ENCODE peak calls at places on chromosomes 11 and 22, in five cellular contexts. Q is spleen, P is prostate gland, J is brain microvascular endothelial cell, H is upper lobe of right lung. L is an unnamed sample.

GRCh38 chr11:27216268-27217149 is 146.5 kb downstream of the CCDC34 start:
- DNase-seq in P (no peak), J (no peak), Q (peak), H (peak), L (no peak)

GRCh38 chr11:34655335-34656008 is 34.6 kb downstream of the EHF start:
- DNase-seq in P (no peak), H (no peak), Q (no peak), J (peak), L (no peak)

GRCh38 chr11:66327171-66328035 is 8.8 kb downstream of the RIN1 start:
- DNase-seq in P (no peak), J (peak), Q (no peak), H (no peak), L (no peak)

GRCh38 chr11:34417203-34417602 is 21.5 kb upstream of the CAT start:
- DNase-seq in P (no peak), H (no peak), J (no peak), Q (no peak), L (no peak)

GRCh38 chr22:33324228-33324627 is 266.0 kb upstream of the SYN3 start:
- DNase-seq in J (no peak), H (no peak), P (no peak), Q (no peak), L (no peak)

GRCh38 chr11:128886401-128887119 is 4.6 kb upstream of the KCNJ5 start:
- DNase-seq in H (no peak), J (no peak), Q (no peak), P (no peak), L (no peak)

GRCh38 chr22:19669570-19669969 is 44.7 kb upstream of the SEPTIN5 start:
- DNase-seq in P (no peak), H (no peak), J (no peak), Q (no peak), L (no peak)

GRCh38 chr11:102085864-102086551 is 24.2 kb upstream of the YAP1 start:
- DNase-seq in Q (no peak), H (no peak), J (peak), P (no peak), L (no peak)

GRCh38 chr11:35390737-35391682 is 28.3 kb downstream of the SLC1A2 start:
- DNase-seq in P (peak), J (peak), Q (no peak), H (no peak), L (peak)

GRCh38 chr22:44363980-44364749 is 51.4 kb upstream of the SHISAL1 start:
- DNase-seq in H (peak), J (no peak), Q (peak), P (no peak), L (no peak)

GRCh38 chr22:41308054-41308453 is 6.7 kb downstream of the ZC3H7B start:
- DNase-seq in J (peak), Q (no peak), P (no peak), H (no peak), L (no peak)

GRCh38 chr11:27191061-27191460 is 150.4 kb downstream of the BBOX1 start:
- DNase-seq in P (no peak), H (no peak), Q (no peak), J (no peak), L (no peak)

GRCh38 chr11:88538088-88538487 is 200.6 kb upstream of the CTSC start:
- DNase-seq in Q (no peak), H (no peak), J (no peak), P (no peak), L (no peak)

GRCh38 chr11:20089796-20090653 is 70.2 kb downstream of the DBX1 start:
- DNase-seq in Q (no peak), P (no peak), H (no peak), J (peak), L (no peak)

GRCh38 chr22:29871684-29872083 is 11.3 kb upstream of the MTMR3 start:
- DNase-seq in H (no peak), P (peak), J (no peak), Q (no peak), L (no peak)

GRCh38 chr22:31752096-31752847 is 1.5 kb upstream of the DEPDC5 start:
- DNase-seq in P (no peak), H (no peak), Q (no peak), J (no peak), L (no peak)

GRCh38 chr11:102581091-102581490 is 44.0 kb downstream of the MMP20 start:
- DNase-seq in P (no peak), H (no peak), J (no peak), Q (no peak), L (no peak)

GRCh38 chr22:35914665-35915476 is 113.8 kb downstream of the RBFOX2 start:
- DNase-seq in Q (no peak), H (no peak), J (peak), P (peak), L (no peak)

GRCh38 chr11:40722179-40722795 is 737.2 kb downstream of the LRRC4C start:
- DNase-seq in J (no peak), H (no peak), P (no peak), Q (no peak), L (no peak)

GRCh38 chr11:120060512-120060911 is 77.4 kb downstream of the TRIM29 start:
- DNase-seq in P (no peak), H (no peak), J (no peak), Q (no peak), L (no peak)

GRCh38 chr11:102115557-102115956 is 5.3 kb downstream of the YAP1 start:
- DNase-seq in P (peak), J (peak), Q (no peak), H (no peak), L (no peak)

GRCh38 chr22:37690901-37691504 is 4.9 kb downstream of the NOL12 start:
- DNase-seq in H (no peak), J (no peak), P (peak), Q (no peak), L (no peak)

GRCh38 chr22:37697540-37697835 is 640 bp downstream of the TRIOBP start:
- DNase-seq in Q (no peak), H (no peak), J (no peak), P (no peak), L (no peak)

GRCh38 chr22:37692627-37693285 is 4.1 kb upstream of the TRIOBP start:
- DNase-seq in P (no peak), H (no peak), Q (no peak), J (no peak), L (no peak)

GRCh38 chr22:37701121-37701786 is 4.4 kb downstream of the TRIOBP start:
- DNase-seq in P (no peak), H (no peak), Q (no peak), J (no peak), L (no peak)

DNA sequence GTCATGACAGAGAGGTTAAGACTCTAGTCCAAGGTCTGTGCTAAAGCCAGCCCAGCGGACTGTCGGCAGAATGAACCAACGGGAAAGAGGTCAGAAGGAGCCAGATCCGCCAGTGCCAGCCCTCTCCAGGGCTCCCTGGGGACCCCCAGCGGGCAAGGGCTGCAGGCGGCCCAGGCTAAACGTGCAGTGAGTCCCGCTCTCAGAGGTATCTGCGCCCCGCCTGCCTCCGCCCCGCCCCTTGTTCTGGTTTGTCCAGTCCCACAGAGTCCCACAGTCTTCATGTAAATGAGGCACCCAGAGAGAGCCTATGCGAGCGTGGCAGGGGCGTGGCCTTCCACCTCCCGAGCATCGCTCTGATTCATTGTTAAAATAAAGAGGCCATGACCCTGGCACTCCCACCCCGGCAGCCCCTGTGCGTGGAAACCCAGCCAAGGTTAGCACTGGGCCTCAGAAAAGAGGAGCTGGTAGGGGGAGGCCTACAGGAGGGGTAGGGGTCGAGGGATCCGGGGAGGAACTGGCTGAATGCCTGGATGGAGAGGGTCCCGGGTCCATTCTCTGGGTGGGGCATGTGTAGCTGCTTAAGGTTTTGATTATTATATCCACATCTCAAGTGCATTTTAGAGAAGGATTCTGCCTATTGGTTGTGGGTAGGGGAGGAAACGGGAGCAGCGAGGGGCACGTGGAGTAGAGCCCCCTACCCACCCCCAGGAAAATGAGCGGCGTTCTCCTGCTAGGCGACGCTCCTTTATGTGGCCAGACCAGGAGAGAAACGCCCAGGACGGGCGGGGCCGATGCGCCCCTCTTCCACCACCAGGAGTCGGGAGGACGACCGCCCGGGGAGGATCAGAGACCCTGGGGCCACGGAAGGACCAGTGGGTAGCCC is at the start of gene TRIOBP:
- DNase-seq in J (peak), H (peak), P (peak), Q (peak), L (no peak)
- TF ChIP-seq CTCF in J (peak), H (peak), P (no peak), Q (peak), L (peak)

GRCh38 chr11:129973068-129973467 is 29.6 kb downstream of the PRDM10 start:
- DNase-seq in P (no peak), Q (no peak), H (no peak), J (no peak), L (no peak)

GRCh38 chr11:129973809-129974208 is 28.8 kb downstream of the PRDM10 start:
- DNase-seq in P (no peak), Q (no peak), H (peak), J (peak), L (no peak)

GRCh38 chr11:129974672-129975071 is 28.0 kb downstream of the PRDM10 start:
- DNase-seq in Q (no peak), J (no peak), H (no peak), P (no peak), L (no peak)

GRCh38 chr11:129974237-129974636 is 28.4 kb downstream of the PRDM10 start:
- DNase-seq in J (no peak), Q (no peak), H (no peak), P (no peak), L (no peak)

GRCh38 chr11:129972596-129972995 is 30.0 kb downstream of the PRDM10 start:
- DNase-seq in Q (no peak), J (no peak), P (no peak), H (no peak), L (no peak)
- H3K4me3 ChIP-seq in Q (no peak), J (no peak), P (no peak), H (no peak), L (no peak)

GRCh38 chr22:50271519-50271970 is 1.4 kb upstream of the MAPK11 start:
- DNase-seq in P (peak), J (no peak), H (peak), Q (peak), L (no peak)
- TF ChIP-seq CTCF in P (peak), J (peak), H (no peak), Q (peak), L (peak)

GRCh38 chr22:50706481-50707125 is 31.4 kb upstream of the ACR start:
- DNase-seq in Q (peak), H (peak), J (no peak), P (no peak), L (no peak)
- H3K4me3 ChIP-seq in Q (no peak), H (no peak), J (no peak), P (no peak), L (no peak)

DNA sequence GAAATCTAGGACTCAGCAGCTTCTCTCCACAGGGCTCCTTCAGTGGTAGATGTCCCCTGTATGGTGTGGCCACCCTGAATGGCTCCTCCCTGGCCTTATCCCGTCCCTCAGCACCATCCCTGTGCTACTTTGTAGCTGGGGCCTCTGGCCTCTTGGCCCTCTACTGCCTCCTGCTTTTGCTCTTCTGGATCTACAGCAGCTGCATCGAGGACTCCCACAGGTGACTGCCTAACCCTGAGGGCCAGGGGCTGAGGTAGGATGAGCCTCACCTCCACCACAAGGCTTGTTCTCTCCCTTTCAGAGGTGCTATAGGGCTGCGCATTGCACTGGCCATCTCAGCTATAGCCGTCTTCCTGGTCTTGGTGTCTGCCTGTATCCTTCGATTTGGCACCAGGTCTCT is 1.8 kb downstream of the TMEM179B start:
- DNase-seq in H (no peak), P (no peak), J (no peak), Q (no peak), L (no peak)
- TF ChIP-seq CTCF in H (no peak), P (no peak), J (no peak), Q (no peak), L (no peak)

DNA sequence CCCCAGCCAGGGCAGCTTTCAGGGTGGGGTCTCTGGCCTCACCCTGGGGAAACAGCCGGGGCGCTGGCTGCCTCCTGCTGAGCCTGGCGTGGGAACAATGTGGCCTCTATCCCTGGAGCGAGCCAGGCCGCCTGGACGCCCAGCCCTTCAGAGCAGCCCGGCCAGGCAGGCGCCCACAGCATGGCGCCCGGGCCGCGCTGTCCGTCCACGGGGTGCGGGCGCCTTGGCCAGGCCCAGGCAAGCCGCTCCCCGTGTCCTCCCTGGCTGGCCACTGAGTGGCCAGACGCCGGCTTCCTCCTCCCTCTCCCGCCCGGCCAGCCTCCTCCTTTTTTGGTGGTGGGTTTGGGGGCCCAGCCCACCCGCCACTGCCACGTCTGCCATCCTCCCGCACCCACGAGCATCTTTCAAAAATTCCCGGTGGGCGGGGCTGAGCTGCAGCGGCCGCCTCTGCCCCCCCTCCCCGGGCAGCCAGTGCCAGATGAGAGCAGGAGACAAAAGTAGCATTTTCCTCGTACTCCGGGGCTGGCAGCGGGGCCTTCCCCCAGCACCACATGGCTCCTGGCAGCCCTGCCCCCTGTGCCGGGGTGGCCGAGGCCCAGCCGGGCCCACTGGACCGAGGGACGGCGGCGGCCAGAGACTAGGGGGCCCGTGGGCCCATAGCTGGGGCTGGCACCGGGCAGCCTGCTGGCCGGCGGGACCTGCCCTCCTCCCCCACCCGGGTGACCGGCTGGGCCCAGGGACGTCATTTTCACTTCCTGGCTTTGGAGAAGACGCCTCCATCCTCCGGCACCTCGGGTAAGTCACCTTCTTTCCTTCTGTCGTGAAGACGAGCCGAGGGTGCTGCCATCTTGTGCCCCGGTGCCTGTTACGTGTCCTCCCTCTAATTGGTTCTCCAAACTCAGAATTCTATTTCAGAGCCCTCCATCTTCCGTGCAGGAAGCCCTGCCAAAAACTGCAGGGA is 70.2 kb upstream of the PPARA start:
- DNase-seq in H (peak), J (no peak), P (peak), Q (peak), L (no peak)
- H3K4me3 ChIP-seq in H (peak), J (peak), P (peak), Q (no peak), L (no peak)

DNA sequence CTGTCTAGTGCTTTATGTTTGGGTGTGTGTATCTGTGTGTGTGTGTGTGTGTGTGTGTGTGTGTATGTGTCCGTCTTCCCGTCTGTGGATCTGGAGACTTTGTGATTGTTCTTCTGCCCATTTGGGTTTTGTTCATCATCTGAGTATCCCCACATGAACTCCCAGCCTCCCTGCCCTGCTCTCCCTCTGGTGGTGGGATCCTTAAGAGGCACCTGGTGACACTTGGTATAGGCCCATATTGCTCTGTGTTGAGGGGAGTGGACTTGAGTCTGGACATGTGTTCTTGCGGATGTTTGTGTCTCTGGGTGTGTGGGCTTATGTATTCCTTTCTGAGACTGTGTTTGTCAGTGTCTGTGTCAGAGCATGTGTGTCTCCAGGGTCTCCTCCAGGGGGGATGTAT is 15.3 kb downstream of the RCOR2 start:
- DNase-seq in P (no peak), H (no peak), J (no peak), Q (no peak), L (no peak)
- TF ChIP-seq CTCF in P (no peak), H (peak), J (peak), Q (no peak), L (peak)

GRCh38 chr11:74605403-74605802 is 13.0 kb downstream of the POLD3 start:
- DNase-seq in H (no peak), P (no peak), J (no peak), Q (no peak), L (no peak)
- H3K4me3 ChIP-seq in H (no peak), P (no peak), J (no peak), Q (no peak), L (no peak)

GRCh38 chr11:121321614-121322243 is 29.2 kb downstream of the SC5D start:
- DNase-seq in J (no peak), Q (no peak), H (no peak), P (peak), L (no peak)

GRCh38 chr11:121318848-121319834 is 26.6 kb downstream of the SC5D start:
- DNase-seq in P (peak), J (peak), Q (no peak), H (no peak), L (no peak)

GRCh38 chr11:121328213-121328966 is 35.8 kb downstream of the SC5D start:
- DNase-seq in H (no peak), J (no peak), P (no peak), Q (no peak), L (no peak)

GRCh38 chr11:121326230-121326629 is 33.7 kb downstream of the SC5D start:
- DNase-seq in Q (no peak), H (no peak), J (no peak), P (no peak), L (no peak)

GRCh38 chr11:121323208-121323607 is 30.6 kb downstream of the SC5D start:
- DNase-seq in P (no peak), H (no peak), J (no peak), Q (no peak), L (no peak)
- TF ChIP-seq CTCF in P (no peak), H (no peak), J (peak), Q (no peak), L (no peak)

L was measured in GM12864.